ENCODE peak calls at places on chromosomes 1 and 21, in six cellular contexts. One of them, this sample, is unnamed. For H3K4me1 and H3K79me1, the result is how much of the 10 kb centered on the place peaks cover.

GRCh38 chr1:152946651-152947256 is at the start of gene SPRR5:
- DNase-seq in H9: no peak
- DNase-seq in IMR-90: no peak
- DNase-seq in H1: no peak
- DNase-seq in mesendoderm: no peak
- DNase-seq in mesenchymal stem cell: no peak
- DNase-seq in this sample: no peak

GRCh38 chr1:23196627-23197328 is 20.5 kb downstream of the HTR1D start:
- DNase-seq in H9: no peak
- DNase-seq in IMR-90: peak
- DNase-seq in H1: no peak
- DNase-seq in mesendoderm: peak
- DNase-seq in mesenchymal stem cell: peak
- DNase-seq in this sample: no peak

GRCh38 chr1:233777571-233777970 is 126.9 kb upstream of the SLC35F3 start:
- DNase-seq in H9: no peak
- DNase-seq in IMR-90: no peak
- DNase-seq in H1: no peak
- DNase-seq in mesendoderm: no peak
- DNase-seq in mesenchymal stem cell: no peak
- DNase-seq in this sample: no peak

GRCh38 chr1:30194741-30195423 is 528.5 kb downstream of the MATN1 start:
- DNase-seq in H9: no peak
- DNase-seq in IMR-90: no peak
- DNase-seq in H1: no peak
- DNase-seq in mesendoderm: no peak
- DNase-seq in mesenchymal stem cell: no peak
- DNase-seq in this sample: no peak

GRCh38 chr1:150627821-150628410 is 1.5 kb downstream of the ENSA start:
- DNase-seq in H9: no peak
- DNase-seq in IMR-90: no peak
- DNase-seq in H1: no peak
- DNase-seq in mesendoderm: no peak
- DNase-seq in mesenchymal stem cell: no peak
- DNase-seq in this sample: no peak

GRCh38 chr21:37645848-37646247 is 270.4 kb downstream of the KCNJ6 start:
- DNase-seq in H9: no peak
- DNase-seq in IMR-90: no peak
- DNase-seq in H1: no peak
- DNase-seq in mesendoderm: no peak
- DNase-seq in mesenchymal stem cell: no peak
- DNase-seq in this sample: no peak

GRCh38 chr21:36274128-36274527 is 45.9 kb upstream of the MORC3 start:
- DNase-seq in H9: no peak
- DNase-seq in IMR-90: no peak
- DNase-seq in H1: no peak
- DNase-seq in mesendoderm: no peak
- DNase-seq in mesenchymal stem cell: no peak
- DNase-seq in this sample: no peak

GRCh38 chr1:15767941-15768340 is 9.3 kb downstream of the FBLIM1 start:
- DNase-seq in H9: no peak
- DNase-seq in IMR-90: no peak
- DNase-seq in H1: no peak
- DNase-seq in mesendoderm: no peak
- DNase-seq in mesenchymal stem cell: no peak
- DNase-seq in this sample: no peak

GRCh38 chr1:170663441-170664282 is at the start of gene PRRX1:
- DNase-seq in H9: no peak
- DNase-seq in IMR-90: peak
- DNase-seq in H1: no peak
- DNase-seq in mesendoderm: no peak
- DNase-seq in mesenchymal stem cell: no peak
- DNase-seq in this sample: no peak

GRCh38 chr1:148318123-148318899 is 164.8 kb downstream of the PPIAL4G start:
- DNase-seq in H9: no peak
- DNase-seq in IMR-90: no peak
- DNase-seq in H1: peak
- DNase-seq in mesendoderm: peak
- DNase-seq in mesenchymal stem cell: no peak
- DNase-seq in this sample: no peak

GRCh38 chr1:20511518-20512428 is 3.8 kb upstream of the MUL1 start:
- DNase-seq in H9: no peak
- DNase-seq in IMR-90: no peak
- DNase-seq in H1: no peak
- DNase-seq in mesendoderm: no peak
- DNase-seq in mesenchymal stem cell: peak
- DNase-seq in this sample: no peak

GRCh38 chr1:89605692-89606091 is 27.2 kb upstream of the LRRC8C start:
- DNase-seq in H9: no peak
- DNase-seq in IMR-90: peak
- DNase-seq in H1: no peak
- DNase-seq in mesendoderm: no peak
- DNase-seq in mesenchymal stem cell: peak
- DNase-seq in this sample: no peak

GRCh38 chr1:19124273-19124672 is 85.8 kb downstream of the UBR4 start:
- DNase-seq in H9: no peak
- DNase-seq in IMR-90: no peak
- DNase-seq in H1: no peak
- DNase-seq in mesendoderm: no peak
- DNase-seq in mesenchymal stem cell: no peak
- DNase-seq in this sample: no peak

GRCh38 chr1:165988275-165988674 is 160.9 kb downstream of the UCK2 start:
- DNase-seq in H9: peak
- DNase-seq in IMR-90: no peak
- DNase-seq in H1: no peak
- DNase-seq in mesendoderm: peak
- DNase-seq in mesenchymal stem cell: no peak
- DNase-seq in this sample: no peak

GRCh38 chr1:99482750-99483149 is 163.2 kb upstream of the PALMD start:
- DNase-seq in H9: no peak
- DNase-seq in IMR-90: no peak
- DNase-seq in H1: no peak
- DNase-seq in mesendoderm: no peak
- DNase-seq in mesenchymal stem cell: no peak
- DNase-seq in this sample: no peak

GRCh38 chr1:233790662-233791371 is 113.7 kb upstream of the SLC35F3 start:
- DNase-seq in H9: peak
- DNase-seq in IMR-90: peak
- DNase-seq in H1: peak
- DNase-seq in mesendoderm: peak
- DNase-seq in mesenchymal stem cell: peak
- DNase-seq in this sample: peak

GRCh38 chr1:183734600-183735036 is 70.3 kb upstream of the RGL1 start:
- DNase-seq in H9: no peak
- DNase-seq in IMR-90: peak
- DNase-seq in H1: no peak
- DNase-seq in mesendoderm: peak
- DNase-seq in mesenchymal stem cell: peak
- DNase-seq in this sample: peak

GRCh38 chr1:109547412-109548320 is 749 bp upstream of the GNAI3 start:
- DNase-seq in H9: no peak
- DNase-seq in IMR-90: peak
- DNase-seq in H1: no peak
- DNase-seq in mesendoderm: peak
- DNase-seq in mesenchymal stem cell: peak
- DNase-seq in this sample: no peak

GRCh38 chr1:159921700-159922498 is 3.4 kb downstream of the TAGLN2 start:
- DNase-seq in H9: no peak
- DNase-seq in IMR-90: peak
- DNase-seq in H1: no peak
- DNase-seq in mesendoderm: no peak
- DNase-seq in mesenchymal stem cell: peak
- DNase-seq in this sample: no peak

GRCh38 chr1:85361106-85361505 is 84.7 kb upstream of the BCL10 start:
- DNase-seq in H9: no peak
- DNase-seq in IMR-90: peak
- DNase-seq in H1: no peak
- DNase-seq in mesendoderm: no peak
- DNase-seq in mesenchymal stem cell: peak
- DNase-seq in this sample: no peak

GRCh38 chr1:23394664-23395063 is 25.0 kb upstream of the ZNF436 start:
- DNase-seq in H9: peak
- DNase-seq in IMR-90: peak
- DNase-seq in H1: peak
- DNase-seq in mesendoderm: peak
- DNase-seq in mesenchymal stem cell: peak
- DNase-seq in this sample: no peak

GRCh38 chr21:43269461-43269860 is 100.7 kb downstream of the CRYAA start:
- DNase-seq in H9: peak
- DNase-seq in IMR-90: no peak
- DNase-seq in H1: peak
- DNase-seq in mesendoderm: peak
- DNase-seq in mesenchymal stem cell: no peak
- DNase-seq in this sample: no peak

GRCh38 chr1:64161347-64162080 is 41.9 kb upstream of the UBE2U start:
- DNase-seq in H9: no peak
- DNase-seq in IMR-90: peak
- DNase-seq in H1: no peak
- DNase-seq in mesendoderm: no peak
- DNase-seq in mesenchymal stem cell: peak
- DNase-seq in this sample: no peak

GRCh38 chr1:29304025-29304684 is 67.8 kb downstream of the PTPRU start:
- DNase-seq in H9: no peak
- DNase-seq in IMR-90: no peak
- DNase-seq in H1: no peak
- DNase-seq in mesendoderm: no peak
- DNase-seq in mesenchymal stem cell: no peak
- DNase-seq in this sample: no peak

DNA sequence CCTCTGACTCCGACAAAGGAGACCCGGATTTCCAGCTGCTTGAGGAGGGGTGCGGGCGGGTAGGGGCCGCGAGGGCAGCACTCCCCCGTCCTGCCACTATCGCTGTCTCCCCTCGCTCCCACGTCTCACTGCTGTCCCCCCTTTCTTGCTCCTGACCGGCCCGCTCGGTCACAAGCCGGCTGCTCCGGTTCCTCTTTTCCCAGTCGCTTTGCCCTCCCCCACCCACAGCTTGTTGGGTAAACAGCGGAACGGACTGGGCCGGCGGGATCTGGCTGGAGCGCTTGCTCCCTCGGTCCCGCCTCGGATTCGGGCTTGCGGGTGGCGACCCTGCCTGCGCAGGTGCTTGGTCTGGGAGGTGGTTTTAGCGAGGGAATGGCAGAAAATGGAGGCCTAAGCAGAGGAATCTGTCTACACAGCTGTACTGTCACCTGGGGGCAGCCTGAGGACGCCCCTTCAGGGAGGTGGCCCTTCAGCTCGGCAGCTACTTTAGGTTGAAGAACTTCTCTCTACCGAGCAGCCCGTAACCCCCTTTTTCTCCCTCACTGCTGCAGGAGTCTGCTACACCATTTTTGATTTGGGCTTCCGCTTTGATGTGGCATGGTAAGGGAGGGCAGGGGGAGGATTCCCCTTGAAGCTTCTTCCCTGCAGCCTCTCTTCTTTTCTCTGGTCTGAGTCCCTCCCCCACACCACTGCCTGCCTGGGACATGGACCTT is 645 bp downstream of the ATP6V0B start:
- DNase-seq in H9: no peak
- DNase-seq in IMR-90: no peak
- DNase-seq in H1: no peak
- DNase-seq in mesendoderm: peak
- DNase-seq in mesenchymal stem cell: peak
- DNase-seq in this sample: no peak
- H4K8ac ChIP-seq in H9: no peak
- H4K8ac ChIP-seq in IMR-90: peak
- H4K8ac ChIP-seq in H1: peak
- H4K8ac ChIP-seq in mesendoderm: no peak
- H4K8ac ChIP-seq in mesenchymal stem cell: no peak
- H4K8ac ChIP-seq in this sample: no peak

GRCh38 chr1:206004821-206005220 is 1.6 kb upstream of the RAB7B start:
- DNase-seq in H9: no peak
- DNase-seq in IMR-90: no peak
- DNase-seq in H1: no peak
- DNase-seq in mesendoderm: no peak
- DNase-seq in mesenchymal stem cell: no peak
- DNase-seq in this sample: no peak
- H3K4me1 ChIP-seq in H9: under half
- H3K4me1 ChIP-seq in IMR-90: under half
- H3K4me1 ChIP-seq in H1: under half
- H3K4me1 ChIP-seq in mesendoderm: under half
- H3K4me1 ChIP-seq in mesenchymal stem cell: under half
- H3K4me1 ChIP-seq in this sample: under half

DNA sequence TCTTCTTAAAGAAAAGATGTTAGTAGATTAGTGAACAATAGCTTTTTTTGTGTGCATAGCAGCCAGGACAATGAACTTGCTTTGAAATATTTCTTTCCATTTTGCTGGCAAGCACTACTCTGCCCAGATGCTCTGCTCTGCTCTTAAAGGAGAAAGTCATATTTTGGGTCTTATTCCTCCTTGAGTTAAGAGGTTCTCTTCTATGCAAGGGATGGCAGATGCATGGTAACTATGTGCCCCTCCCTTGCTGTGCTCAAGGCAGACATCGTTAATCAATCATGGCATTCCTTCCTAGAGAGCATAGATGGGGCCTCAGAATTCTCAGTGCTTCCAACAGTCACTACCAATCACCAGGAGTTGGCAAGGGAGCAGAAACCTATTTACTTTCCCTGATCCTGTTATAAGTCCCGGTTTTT is 27.6 kb downstream of the NIPAL3 start:
- DNase-seq in H9: no peak
- DNase-seq in IMR-90: no peak
- DNase-seq in H1: no peak
- DNase-seq in mesendoderm: peak
- DNase-seq in mesenchymal stem cell: no peak
- DNase-seq in this sample: no peak
- H3K79me1 ChIP-seq in H9: under half
- H3K79me1 ChIP-seq in IMR-90: under half
- H3K79me1 ChIP-seq in H1: under half
- H3K79me1 ChIP-seq in mesendoderm: under half
- H3K79me1 ChIP-seq in mesenchymal stem cell: under half
- H3K79me1 ChIP-seq in this sample: under half

GRCh38 chr21:29240136-29240535 is 58.6 kb upstream of the BACH1 start:
- DNase-seq in H9: no peak
- DNase-seq in IMR-90: no peak
- DNase-seq in H1: no peak
- DNase-seq in mesendoderm: no peak
- DNase-seq in mesenchymal stem cell: no peak
- DNase-seq in this sample: no peak

GRCh38 chr21:29246614-29247013 is 52.1 kb upstream of the BACH1 start:
- DNase-seq in H9: no peak
- DNase-seq in IMR-90: no peak
- DNase-seq in H1: no peak
- DNase-seq in mesendoderm: no peak
- DNase-seq in mesenchymal stem cell: no peak
- DNase-seq in this sample: no peak

GRCh38 chr21:29243188-29243587 is 55.5 kb upstream of the BACH1 start:
- DNase-seq in H9: no peak
- DNase-seq in IMR-90: no peak
- DNase-seq in H1: no peak
- DNase-seq in mesendoderm: no peak
- DNase-seq in mesenchymal stem cell: no peak
- DNase-seq in this sample: no peak

GRCh38 chr21:29248124-29248523 is 50.6 kb upstream of the BACH1 start:
- DNase-seq in H9: no peak
- DNase-seq in IMR-90: peak
- DNase-seq in H1: no peak
- DNase-seq in mesendoderm: no peak
- DNase-seq in mesenchymal stem cell: no peak
- DNase-seq in this sample: no peak

GRCh38 chr21:29245104-29245643 is 53.5 kb upstream of the BACH1 start:
- DNase-seq in H9: no peak
- DNase-seq in IMR-90: peak
- DNase-seq in H1: no peak
- DNase-seq in mesendoderm: no peak
- DNase-seq in mesenchymal stem cell: peak
- DNase-seq in this sample: no peak
- H4K8ac ChIP-seq in H9: no peak
- H4K8ac ChIP-seq in IMR-90: peak
- H4K8ac ChIP-seq in H1: no peak
- H4K8ac ChIP-seq in mesendoderm: no peak
- H4K8ac ChIP-seq in mesenchymal stem cell: no peak
- H4K8ac ChIP-seq in this sample: no peak